ENCODE peak calls at places on chromosomes 12 and 14, in six cellular contexts. One of them, this sample, is unnamed.

GRCh38 chr12:100955139-100955538 is 160.6 kb downstream of the ANO4 start:
- DNase-seq in nucleus accumbens: no peak
- DNase-seq in HuH-7: no peak
- DNase-seq in B cell: no peak
- DNase-seq in keratinocyte: peak
- DNase-seq in lower leg skin: no peak
- DNase-seq in this sample: no peak

GRCh38 chr14:90374813-90375212 is 22.0 kb upstream of the CALM1 start:
- DNase-seq in nucleus accumbens: no peak
- DNase-seq in HuH-7: no peak
- DNase-seq in B cell: no peak
- DNase-seq in keratinocyte: no peak
- DNase-seq in lower leg skin: no peak
- DNase-seq in this sample: no peak

GRCh38 chr12:64824500-64825142 is at the start of gene TBC1D30:
- DNase-seq in nucleus accumbens: peak
- DNase-seq in HuH-7: peak
- DNase-seq in B cell: peak
- DNase-seq in keratinocyte: no peak
- DNase-seq in lower leg skin: no peak
- DNase-seq in this sample: no peak

GRCh38 chr14:41718477-41719166 is 111.9 kb downstream of the LRFN5 start:
- DNase-seq in nucleus accumbens: no peak
- DNase-seq in HuH-7: no peak
- DNase-seq in B cell: no peak
- DNase-seq in keratinocyte: no peak
- DNase-seq in lower leg skin: no peak
- DNase-seq in this sample: no peak

GRCh38 chr14:68306934-68307758 is 485.7 kb downstream of the ZFP36L1 start:
- DNase-seq in nucleus accumbens: no peak
- DNase-seq in HuH-7: no peak
- DNase-seq in B cell: no peak
- DNase-seq in keratinocyte: no peak
- DNase-seq in lower leg skin: no peak
- DNase-seq in this sample: no peak

GRCh38 chr14:95662376-95663186 is 23.6 kb upstream of the TCL1B start:
- DNase-seq in nucleus accumbens: no peak
- DNase-seq in HuH-7: no peak
- DNase-seq in B cell: peak
- DNase-seq in keratinocyte: no peak
- DNase-seq in lower leg skin: no peak
- DNase-seq in this sample: no peak

GRCh38 chr12:51270847-51271518 is 768 bp upstream of the SMAGP start:
- DNase-seq in nucleus accumbens: no peak
- DNase-seq in HuH-7: peak
- DNase-seq in B cell: no peak
- DNase-seq in keratinocyte: peak
- DNase-seq in lower leg skin: no peak
- DNase-seq in this sample: no peak

GRCh38 chr12:41459815-41460214 is 271.7 kb downstream of the PDZRN4 start:
- DNase-seq in nucleus accumbens: no peak
- DNase-seq in HuH-7: no peak
- DNase-seq in B cell: no peak
- DNase-seq in keratinocyte: no peak
- DNase-seq in lower leg skin: no peak
- DNase-seq in this sample: no peak

GRCh38 chr12:108332791-108333382 is 6.2 kb downstream of the CMKLR1 start:
- DNase-seq in nucleus accumbens: peak
- DNase-seq in HuH-7: no peak
- DNase-seq in B cell: no peak
- DNase-seq in keratinocyte: no peak
- DNase-seq in lower leg skin: peak
- DNase-seq in this sample: no peak

GRCh38 chr12:66235626-66236281 is 46.7 kb downstream of the IRAK3 start:
- DNase-seq in nucleus accumbens: no peak
- DNase-seq in HuH-7: no peak
- DNase-seq in B cell: no peak
- DNase-seq in keratinocyte: no peak
- DNase-seq in lower leg skin: no peak
- DNase-seq in this sample: no peak

GRCh38 chr14:34460841-34461240 is 1.2 kb downstream of the SPTSSA start:
- DNase-seq in nucleus accumbens: no peak
- DNase-seq in HuH-7: no peak
- DNase-seq in B cell: no peak
- DNase-seq in keratinocyte: no peak
- DNase-seq in lower leg skin: no peak
- DNase-seq in this sample: no peak

GRCh38 chr12:52794479-52795331 is 1.2 kb downstream of the KRT3 start:
- DNase-seq in nucleus accumbens: no peak
- DNase-seq in HuH-7: no peak
- DNase-seq in B cell: no peak
- DNase-seq in keratinocyte: peak
- DNase-seq in lower leg skin: no peak
- DNase-seq in this sample: no peak

GRCh38 chr12:123767613-123768012 is 5.5 kb downstream of the DNAH10 start:
- DNase-seq in nucleus accumbens: no peak
- DNase-seq in HuH-7: no peak
- DNase-seq in B cell: no peak
- DNase-seq in keratinocyte: no peak
- DNase-seq in lower leg skin: no peak
- DNase-seq in this sample: no peak

GRCh38 chr14:53951661-53952265 is 4.9 kb downstream of the BMP4 start:
- DNase-seq in nucleus accumbens: no peak
- DNase-seq in HuH-7: no peak
- DNase-seq in B cell: no peak
- DNase-seq in keratinocyte: no peak
- DNase-seq in lower leg skin: no peak
- DNase-seq in this sample: no peak

GRCh38 chr12:57549909-57550627 is at the start of gene KIF5A:
- DNase-seq in nucleus accumbens: peak
- DNase-seq in HuH-7: peak
- DNase-seq in B cell: peak
- DNase-seq in keratinocyte: no peak
- DNase-seq in lower leg skin: no peak
- DNase-seq in this sample: no peak

GRCh38 chr12:110339184-110339952 is 58.3 kb downstream of the ATP2A2 start:
- DNase-seq in nucleus accumbens: no peak
- DNase-seq in HuH-7: no peak
- DNase-seq in B cell: no peak
- DNase-seq in keratinocyte: no peak
- DNase-seq in lower leg skin: no peak
- DNase-seq in this sample: no peak

GRCh38 chr12:58668831-58669230 is 251.5 kb downstream of the LRIG3 start:
- DNase-seq in nucleus accumbens: no peak
- DNase-seq in HuH-7: no peak
- DNase-seq in B cell: no peak
- DNase-seq in keratinocyte: no peak
- DNase-seq in lower leg skin: no peak
- DNase-seq in this sample: no peak

GRCh38 chr12:50806176-50806575 is 36.5 kb upstream of the TMPRSS12 start:
- DNase-seq in nucleus accumbens: no peak
- DNase-seq in HuH-7: no peak
- DNase-seq in B cell: no peak
- DNase-seq in keratinocyte: no peak
- DNase-seq in lower leg skin: no peak
- DNase-seq in this sample: no peak

GRCh38 chr12:123410041-123410412 is 26.1 kb downstream of the KMT5A start:
- DNase-seq in nucleus accumbens: no peak
- DNase-seq in HuH-7: no peak
- DNase-seq in B cell: no peak
- DNase-seq in keratinocyte: no peak
- DNase-seq in lower leg skin: no peak
- DNase-seq in this sample: no peak

GRCh38 chr12:31655792-31656191 is 3.7 kb upstream of the ETFBKMT start:
- DNase-seq in nucleus accumbens: no peak
- DNase-seq in HuH-7: no peak
- DNase-seq in B cell: no peak
- DNase-seq in keratinocyte: no peak
- DNase-seq in lower leg skin: no peak
- DNase-seq in this sample: no peak

GRCh38 chr12:79407671-79408622 is 282.8 kb downstream of the PAWR start:
- DNase-seq in nucleus accumbens: no peak
- DNase-seq in HuH-7: peak
- DNase-seq in B cell: no peak
- DNase-seq in keratinocyte: no peak
- DNase-seq in lower leg skin: no peak
- DNase-seq in this sample: no peak

GRCh38 chr12:106428379-106428778 is 70.8 kb downstream of the POLR3B start:
- DNase-seq in nucleus accumbens: no peak
- DNase-seq in HuH-7: no peak
- DNase-seq in B cell: no peak
- DNase-seq in keratinocyte: no peak
- DNase-seq in lower leg skin: no peak
- DNase-seq in this sample: no peak

GRCh38 chr12:26871985-26872384 is 39.0 kb upstream of the ITPR2 start:
- DNase-seq in nucleus accumbens: no peak
- DNase-seq in HuH-7: no peak
- DNase-seq in B cell: no peak
- DNase-seq in keratinocyte: no peak
- DNase-seq in lower leg skin: no peak
- DNase-seq in this sample: no peak

GRCh38 chr12:52245259-52245961 is 12.4 kb downstream of the KRT7 start:
- DNase-seq in nucleus accumbens: no peak
- DNase-seq in HuH-7: no peak
- DNase-seq in B cell: no peak
- DNase-seq in keratinocyte: no peak
- DNase-seq in lower leg skin: peak
- DNase-seq in this sample: no peak

GRCh38 chr12:91986084-91986483 is 159.6 kb downstream of the BTG1 start:
- DNase-seq in nucleus accumbens: no peak
- DNase-seq in HuH-7: no peak
- DNase-seq in B cell: no peak
- DNase-seq in keratinocyte: no peak
- DNase-seq in lower leg skin: no peak
- DNase-seq in this sample: no peak

GRCh38 chr14:95408731-95409471 is 89.2 kb upstream of the CLMN start:
- DNase-seq in nucleus accumbens: peak
- DNase-seq in HuH-7: no peak
- DNase-seq in B cell: no peak
- DNase-seq in keratinocyte: no peak
- DNase-seq in lower leg skin: no peak
- DNase-seq in this sample: no peak

GRCh38 chr14:76603713-76604112 is 157.6 kb upstream of the VASH1 start:
- DNase-seq in nucleus accumbens: no peak
- DNase-seq in HuH-7: no peak
- DNase-seq in B cell: no peak
- DNase-seq in keratinocyte: no peak
- DNase-seq in lower leg skin: peak
- DNase-seq in this sample: no peak

GRCh38 chr14:104640681-104641080 is 36.1 kb upstream of the TMEM179 start:
- DNase-seq in nucleus accumbens: no peak
- DNase-seq in HuH-7: no peak
- DNase-seq in B cell: no peak
- DNase-seq in keratinocyte: no peak
- DNase-seq in lower leg skin: no peak
- DNase-seq in this sample: no peak

GRCh38 chr12:6280053-6280469 is 30.4 kb upstream of the PLEKHG6 start:
- DNase-seq in nucleus accumbens: no peak
- DNase-seq in HuH-7: no peak
- DNase-seq in B cell: no peak
- DNase-seq in keratinocyte: peak
- DNase-seq in lower leg skin: peak
- DNase-seq in this sample: no peak

GRCh38 chr14:20551606-20552005 is 9.2 kb downstream of the RNASE9 start:
- DNase-seq in nucleus accumbens: no peak
- DNase-seq in HuH-7: no peak
- DNase-seq in B cell: no peak
- DNase-seq in keratinocyte: no peak
- DNase-seq in lower leg skin: no peak
- DNase-seq in this sample: no peak

GRCh38 chr12:21456291-21456780 is 18.9 kb downstream of the PYROXD1 start:
- DNase-seq in nucleus accumbens: no peak
- DNase-seq in HuH-7: no peak
- DNase-seq in B cell: no peak
- DNase-seq in keratinocyte: no peak
- DNase-seq in lower leg skin: no peak
- DNase-seq in this sample: no peak

GRCh38 chr12:2922329-2922728 is 31.6 kb downstream of the TULP3 start:
- DNase-seq in nucleus accumbens: no peak
- DNase-seq in HuH-7: no peak
- DNase-seq in B cell: no peak
- DNase-seq in keratinocyte: no peak
- DNase-seq in lower leg skin: no peak
- DNase-seq in this sample: no peak

GRCh38 chr12:109772622-109773321 is 59.1 kb downstream of the FAM222A start:
- DNase-seq in nucleus accumbens: no peak
- DNase-seq in HuH-7: no peak
- DNase-seq in B cell: no peak
- DNase-seq in keratinocyte: no peak
- DNase-seq in lower leg skin: peak
- DNase-seq in this sample: no peak